ENCODE peak calls at places on chromosomes 1 and 21, in five cellular contexts. One of them, this sample, is unnamed.

GRCh38 chr1:243623831-243624230 is 226.2 kb downstream of the AKT3 start:
- DNase-seq in tibial artery: no peak
- DNase-seq in ovary: no peak
- DNase-seq in tibial nerve: no peak
- DNase-seq in astrocyte: peak; percentile 40
- DNase-seq in this sample: no peak

GRCh38 chr1:197423006-197423405 is 155.0 kb downstream of the CRB1 start:
- DNase-seq in tibial artery: no peak
- DNase-seq in ovary: no peak
- DNase-seq in tibial nerve: no peak
- DNase-seq in astrocyte: peak; percentile 34
- DNase-seq in this sample: peak; percentile 6

GRCh38 chr1:205576011-205576410 is 55.8 kb downstream of the ELK4 start:
- DNase-seq in tibial artery: no peak
- DNase-seq in ovary: no peak
- DNase-seq in tibial nerve: no peak
- DNase-seq in astrocyte: no peak
- DNase-seq in this sample: no peak

GRCh38 chr1:202105571-202106339 is 17.0 kb upstream of the GPR37L1 start:
- DNase-seq in tibial artery: no peak
- DNase-seq in ovary: no peak
- DNase-seq in tibial nerve: no peak
- DNase-seq in astrocyte: peak; percentile 76
- DNase-seq in this sample: peak; percentile 21

GRCh38 chr1:11412166-11412565 is 66.8 kb upstream of the DISP3 start:
- DNase-seq in tibial artery: no peak
- DNase-seq in ovary: no peak
- DNase-seq in tibial nerve: no peak
- DNase-seq in astrocyte: no peak
- DNase-seq in this sample: no peak

GRCh38 chr1:182426442-182427430 is 23.2 kb upstream of the RGSL1 start:
- DNase-seq in tibial artery: no peak
- DNase-seq in ovary: no peak
- DNase-seq in tibial nerve: no peak
- DNase-seq in astrocyte: no peak
- DNase-seq in this sample: no peak

GRCh38 chr1:47935163-47935562 is 62.0 kb downstream of the TRABD2B start:
- DNase-seq in tibial artery: no peak
- DNase-seq in ovary: no peak
- DNase-seq in tibial nerve: peak; percentile 37
- DNase-seq in astrocyte: no peak
- DNase-seq in this sample: peak; percentile 30

GRCh38 chr21:37700641-37701202 is 215.5 kb downstream of the KCNJ6 start:
- DNase-seq in tibial artery: no peak
- DNase-seq in ovary: no peak
- DNase-seq in tibial nerve: no peak
- DNase-seq in astrocyte: peak; percentile 74
- DNase-seq in this sample: peak; percentile 82

GRCh38 chr1:185073725-185074124 is 28.4 kb downstream of the RNF2 start:
- DNase-seq in tibial artery: no peak
- DNase-seq in ovary: no peak
- DNase-seq in tibial nerve: no peak
- DNase-seq in astrocyte: peak; percentile 73
- DNase-seq in this sample: peak; percentile 11

GRCh38 chr1:215583185-215583692 is 16.1 kb downstream of the KCTD3 start:
- DNase-seq in tibial artery: no peak
- DNase-seq in ovary: no peak
- DNase-seq in tibial nerve: no peak
- DNase-seq in astrocyte: peak; percentile 25
- DNase-seq in this sample: no peak

GRCh38 chr1:174114788-174115448 is 44.4 kb upstream of the RABGAP1L start:
- DNase-seq in tibial artery: no peak
- DNase-seq in ovary: no peak
- DNase-seq in tibial nerve: peak; percentile 23
- DNase-seq in astrocyte: peak; percentile 18
- DNase-seq in this sample: peak; percentile 59

GRCh38 chr1:114668784-114669561 is 876 bp downstream of the DENND2C start:
- DNase-seq in tibial artery: no peak
- DNase-seq in ovary: no peak
- DNase-seq in tibial nerve: no peak
- DNase-seq in astrocyte: peak; percentile 48
- DNase-seq in this sample: peak; percentile 42

GRCh38 chr1:225736651-225737097 is 41.0 kb upstream of the SRP9 start:
- DNase-seq in tibial artery: no peak
- DNase-seq in ovary: no peak
- DNase-seq in tibial nerve: no peak
- DNase-seq in astrocyte: no peak
- DNase-seq in this sample: no peak

DNA sequence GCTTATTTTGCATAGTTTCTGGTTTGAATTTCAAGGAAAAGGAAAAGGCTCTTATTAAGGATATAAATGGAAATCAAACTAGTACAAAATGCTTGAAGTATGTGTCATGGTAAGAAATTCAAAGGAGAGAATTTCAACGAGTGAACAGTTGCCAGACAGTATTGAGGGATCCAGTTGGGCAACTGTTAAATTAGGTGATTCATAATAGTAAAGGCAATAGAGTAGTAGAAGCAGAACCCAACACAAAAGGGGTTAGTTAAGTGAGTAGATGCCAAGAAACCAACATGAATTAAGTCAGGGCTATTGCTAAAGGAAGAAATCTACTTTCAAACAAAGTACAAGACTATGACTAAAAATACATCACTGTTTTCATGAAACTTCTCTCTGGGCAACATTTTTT is 1.0 kb downstream of the GBP5 start:
- DNase-seq in tibial artery: no peak
- DNase-seq in ovary: no peak
- DNase-seq in tibial nerve: no peak
- DNase-seq in astrocyte: peak; percentile 67
- DNase-seq in this sample: peak; percentile 94
- H3K4me3 ChIP-seq in tibial artery: no peak overlapping the region
- H3K4me3 ChIP-seq in ovary: no peak overlapping the region
- H3K4me3 ChIP-seq in tibial nerve: no peak overlapping the region
- H3K4me3 ChIP-seq in astrocyte: no peak overlapping the region
- H3K4me3 ChIP-seq in this sample: no peak overlapping the region

GRCh38 chr1:161119379-161120061 is 1.6 kb downstream of the NIT1 start:
- DNase-seq in tibial artery: no peak
- DNase-seq in ovary: peak; percentile 49
- DNase-seq in tibial nerve: no peak
- DNase-seq in astrocyte: peak; percentile 71
- DNase-seq in this sample: peak; percentile 69
- TF ChIP-seq CTCF in tibial artery: peak; percentile 39
- TF ChIP-seq CTCF in ovary: peak; percentile 11
- TF ChIP-seq CTCF in tibial nerve: peak; percentile 31
- TF ChIP-seq CTCF in astrocyte: peak; percentile 48
- TF ChIP-seq CTCF in this sample: peak; percentile 54

GRCh38 chr1:221939598-221939997 is 197.7 kb upstream of the DUSP10 start:
- DNase-seq in tibial artery: no peak
- DNase-seq in ovary: no peak
- DNase-seq in tibial nerve: no peak
- DNase-seq in astrocyte: no peak
- DNase-seq in this sample: no peak
- H3K4me3 ChIP-seq in tibial artery: no peak overlapping the region
- H3K4me3 ChIP-seq in ovary: no peak overlapping the region
- H3K4me3 ChIP-seq in tibial nerve: no peak overlapping the region
- H3K4me3 ChIP-seq in astrocyte: no peak overlapping the region
- H3K4me3 ChIP-seq in this sample: no peak overlapping the region

GRCh38 chr1:87796521-87796920 is 467.8 kb downstream of the LMO4 start:
- DNase-seq in tibial artery: no peak
- DNase-seq in ovary: no peak
- DNase-seq in tibial nerve: no peak
- DNase-seq in astrocyte: no peak
- DNase-seq in this sample: no peak

GRCh38 chr1:87790756-87791155 is 462.1 kb downstream of the LMO4 start:
- DNase-seq in tibial artery: no peak
- DNase-seq in ovary: no peak
- DNase-seq in tibial nerve: no peak
- DNase-seq in astrocyte: no peak
- DNase-seq in this sample: no peak

GRCh38 chr1:87794788-87795614 is 466.3 kb downstream of the LMO4 start:
- DNase-seq in tibial artery: no peak
- DNase-seq in ovary: no peak
- DNase-seq in tibial nerve: no peak
- DNase-seq in astrocyte: peak; percentile 82
- DNase-seq in this sample: peak; percentile 45

GRCh38 chr1:87795615-87796337 is 467.1 kb downstream of the LMO4 start:
- DNase-seq in tibial artery: no peak
- DNase-seq in ovary: no peak
- DNase-seq in tibial nerve: no peak
- DNase-seq in astrocyte: no peak
- DNase-seq in this sample: no peak

DNA sequence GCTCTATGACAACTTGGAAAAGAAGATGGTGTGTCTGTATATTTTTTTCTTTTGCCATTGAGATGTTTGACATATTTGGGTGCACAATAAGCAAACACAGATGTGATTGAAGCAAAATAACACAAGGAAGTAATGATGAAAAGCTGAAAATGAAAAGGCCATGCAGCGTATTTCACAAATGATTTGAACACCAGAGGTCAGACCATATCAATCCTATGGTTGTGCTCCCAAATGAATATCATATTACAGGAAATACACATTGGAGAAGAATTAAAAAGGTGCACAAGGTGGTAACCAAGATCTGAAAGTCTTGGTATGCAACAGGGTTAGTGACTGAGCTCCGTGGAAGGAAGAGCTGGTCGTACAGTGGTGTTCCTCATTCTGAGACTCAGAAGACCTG is 463.4 kb downstream of the LMO4 start:
- DNase-seq in tibial artery: no peak
- DNase-seq in ovary: no peak
- DNase-seq in tibial nerve: no peak
- DNase-seq in astrocyte: no peak
- DNase-seq in this sample: peak; percentile 33
- TF ChIP-seq CTCF in tibial artery: no peak
- TF ChIP-seq CTCF in ovary: no peak
- TF ChIP-seq CTCF in tibial nerve: no peak
- TF ChIP-seq CTCF in astrocyte: no peak
- TF ChIP-seq CTCF in this sample: no peak

GRCh38 chr1:3691421-3692204 is 39.3 kb downstream of the TP73 start:
- DNase-seq in tibial artery: no peak
- DNase-seq in ovary: no peak
- DNase-seq in tibial nerve: no peak
- DNase-seq in astrocyte: no peak
- DNase-seq in this sample: no peak
- H3K4me3 ChIP-seq in tibial artery: no peak overlapping the region
- H3K4me3 ChIP-seq in ovary: no peak overlapping the region
- H3K4me3 ChIP-seq in tibial nerve: no peak overlapping the region
- H3K4me3 ChIP-seq in astrocyte: no peak overlapping the region
- H3K4me3 ChIP-seq in this sample: no peak overlapping the region